ENCODE peak calls at places on chromosomes 2 and 18, in eight cellular contexts. P is stomach, V is A549, D is sigmoid colon, S is tibial nerve, G is transverse colon, L is K562, J is esophagus muscularis mucosa. N is an unnamed sample.

GRCh38 chr2:179261161-179261825 is 3.3 kb downstream of the SESTD1 start:
- DNase-seq in V (no peak), D (no peak), L (no peak), J (no peak), P (no peak), S (no peak), G (no peak), N (no peak)

GRCh38 chr2:159140070-159140774 is 146.3 kb downstream of the WDSUB1 start:
- DNase-seq in G (no peak), L (no peak), V (no peak), D (no peak), S (no peak), J (no peak), P (no peak), N (no peak)

GRCh38 chr2:118227698-118228508 is 139.6 kb downstream of the INSIG2 start:
- DNase-seq in S (no peak), J (no peak), G (no peak), V (no peak), D (no peak), L (no peak), P (no peak), N (no peak)

GRCh38 chr2:241339839-241340471 is 16.1 kb upstream of the FARP2 start:
- DNase-seq in V (no peak), L (no peak), D (no peak), J (no peak), G (no peak), P (no peak), S (no peak), N (no peak)

GRCh38 chr2:47158576-47158975 is 3.5 kb upstream of the STPG4 start:
- DNase-seq in J (no peak), G (no peak), L (no peak), P (no peak), V (no peak), D (no peak), S (no peak), N (no peak)

GRCh38 chr2:112153179-112153490 is 14.9 kb downstream of the FBLN7 start:
- DNase-seq in S (no peak), G (no peak), J (peak), L (no peak), D (peak), P (peak), V (no peak), N (peak)

GRCh38 chr2:16031848-16032159 is 91.5 kb downstream of the MYCN start:
- DNase-seq in J (no peak), V (no peak), S (no peak), P (peak), L (no peak), D (no peak), G (peak), N (no peak)

GRCh38 chr2:10223471-10223870 is 79.2 kb upstream of the HPCAL1 start:
- DNase-seq in P (no peak), S (no peak), J (no peak), G (no peak), L (no peak), V (no peak), D (no peak), N (no peak)

GRCh38 chr2:223930002-223930976 is 14.8 kb downstream of the WDFY1 start:
- DNase-seq in G (peak), P (peak), J (no peak), V (peak), D (peak), S (peak), L (no peak), N (no peak)

DNA sequence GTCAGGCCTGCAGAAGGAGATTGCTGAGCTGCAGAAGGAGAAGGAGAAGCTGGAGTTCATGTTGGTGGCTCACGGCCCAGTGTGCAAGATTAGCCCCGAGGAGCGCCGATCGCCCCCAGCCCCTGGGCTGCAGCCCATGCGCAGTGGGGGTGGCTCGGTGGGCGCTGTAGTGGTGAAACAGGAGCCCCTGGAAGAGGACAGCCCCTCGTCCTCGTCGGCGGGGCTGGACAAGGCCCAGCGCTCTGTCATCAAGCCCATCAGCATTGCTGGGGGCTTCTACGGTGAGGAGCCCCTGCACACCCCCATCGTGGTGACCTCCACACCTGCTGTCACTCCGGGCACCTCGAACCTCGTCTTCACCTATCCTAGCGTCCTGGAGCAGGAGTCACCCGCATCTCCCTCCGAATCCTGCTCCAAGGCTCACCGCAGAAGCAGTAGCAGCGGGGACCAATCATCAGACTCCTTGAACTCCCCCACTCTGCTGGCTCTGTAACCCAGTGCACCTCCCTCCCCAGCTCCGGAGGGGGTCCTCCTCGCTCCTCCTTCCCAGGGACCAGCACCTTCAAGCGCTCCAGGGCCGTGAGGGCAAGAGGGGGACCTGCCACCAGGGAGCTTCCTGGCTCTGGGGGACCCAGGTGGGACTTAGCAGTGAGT is 19.4 kb downstream of the FOSL2 start:
- DNase-seq in V (no peak), G (no peak), S (no peak), P (no peak), D (peak), L (no peak), J (no peak), N (no peak)
- H3K27ac ChIP-seq in V (no peak), G (peak), S (no peak), P (no peak), D (peak), L (no peak), J (no peak), N (no peak)

GRCh38 chr2:203327918-203328734 is at the start of gene ABI2:
- DNase-seq in V (peak), J (peak), L (peak), D (peak), G (peak), S (peak), P (peak), N (peak)
- TF ChIP-seq POLR2A in V (peak), J (no peak), L (peak), D (peak), G (no peak), S (peak), P (no peak), N (no peak)

DNA sequence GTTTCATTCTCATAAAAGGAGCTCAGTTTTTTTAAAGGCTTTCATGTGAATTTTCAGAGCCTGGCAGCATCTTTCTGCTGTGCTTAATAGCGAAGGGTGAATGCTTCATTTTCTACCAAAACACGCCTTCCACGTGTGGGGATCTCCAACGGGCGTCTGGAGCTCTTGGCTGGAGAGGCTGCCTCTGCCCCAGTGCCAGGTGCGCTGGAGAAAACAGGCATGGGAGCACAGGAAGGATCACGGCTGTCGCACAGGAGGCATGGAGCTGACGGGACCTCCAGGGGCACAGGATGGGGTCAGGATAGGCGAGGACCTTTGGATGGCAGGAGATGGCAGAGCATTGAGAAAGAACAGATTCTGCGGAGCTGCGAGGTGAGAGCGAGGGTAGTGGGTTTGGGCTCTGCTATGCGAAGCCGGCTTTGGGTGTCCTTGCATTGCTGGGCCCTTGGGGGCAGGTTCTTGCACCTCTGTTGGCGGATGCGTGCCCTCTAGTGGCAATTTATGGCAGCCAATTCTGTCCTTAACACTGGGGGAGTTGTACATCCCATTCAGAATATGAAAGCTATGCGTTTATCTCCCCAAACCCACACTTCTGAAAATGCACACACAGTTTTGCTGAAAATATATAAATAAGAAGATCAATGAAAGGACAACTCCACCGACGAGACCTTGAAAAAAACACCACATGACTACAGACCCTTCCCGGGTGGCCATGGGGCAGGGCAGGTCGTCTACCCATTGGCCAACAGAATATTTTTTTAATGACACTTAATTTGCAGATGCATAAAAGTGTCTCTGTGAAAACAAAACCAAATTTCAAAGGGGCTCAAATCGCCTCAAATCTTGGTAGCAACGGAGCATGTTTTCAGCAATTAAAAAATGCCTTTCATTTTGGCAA is 90.4 kb upstream of the SLC35G4 start:
- DNase-seq in V (peak), D (no peak), G (peak), J (no peak), P (no peak), S (peak), L (peak), N (no peak)
- TF ChIP-seq EP300 in V (no peak), D (no peak), G (no peak), J (no peak), P (no peak), S (no peak), L (no peak), N (no peak)

GRCh38 chr2:99921903-99922302 is 220.5 kb downstream of the AFF3 start:
- DNase-seq in V (no peak), P (no peak), S (no peak), L (no peak), D (no peak), J (no peak), G (no peak), N (no peak)

GRCh38 chr2:99922664-99923063 is 219.7 kb downstream of the AFF3 start:
- DNase-seq in L (no peak), P (no peak), D (no peak), V (no peak), G (no peak), S (no peak), J (peak), N (no peak)

GRCh38 chr2:99928472-99929053 is 213.8 kb downstream of the AFF3 start:
- DNase-seq in S (no peak), G (no peak), J (peak), P (no peak), V (no peak), L (no peak), D (no peak), N (no peak)

GRCh38 chr2:99925960-99926359 is 216.4 kb downstream of the AFF3 start:
- DNase-seq in V (no peak), S (no peak), P (no peak), D (no peak), L (no peak), G (no peak), J (peak), N (no peak)

DNA sequence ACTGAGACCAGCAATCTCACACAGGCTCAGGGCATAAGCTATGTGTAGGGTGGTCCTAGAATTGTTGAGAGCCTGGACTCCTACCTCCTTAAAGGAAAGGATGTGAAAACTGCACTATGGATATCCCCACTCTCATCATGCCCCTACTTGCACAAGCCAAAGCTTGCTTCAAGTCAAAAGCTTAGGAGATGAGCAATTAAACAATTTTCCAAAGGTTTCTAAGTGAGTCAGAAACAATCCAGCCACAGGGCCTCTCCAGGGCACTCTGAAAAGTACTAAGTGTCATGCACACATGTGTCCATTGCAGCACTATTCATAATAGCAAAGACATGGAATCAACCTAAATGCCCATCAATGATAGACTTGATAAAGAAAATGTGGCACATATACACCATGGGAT is 215.4 kb downstream of the AFF3 start:
- DNase-seq in D (no peak), G (no peak), L (no peak), S (no peak), J (peak), V (no peak), P (no peak), N (no peak)
- H3K27ac ChIP-seq in D (no peak), G (no peak), L (no peak), S (no peak), J (no peak), V (no peak), P (no peak), N (no peak)

GRCh38 chr2:216507220-216508143 is 8.8 kb downstream of the RPL37A start:
- DNase-seq in L (no peak), D (no peak), V (no peak), J (no peak), G (no peak), S (no peak), P (no peak), N (no peak)

GRCh38 chr2:216504376-216504762 is 5.7 kb downstream of the RPL37A start:
- DNase-seq in P (no peak), V (no peak), S (no peak), G (no peak), L (no peak), J (no peak), D (no peak), N (no peak)

GRCh38 chr2:216503697-216504375 is 5.2 kb downstream of the RPL37A start:
- DNase-seq in D (no peak), L (no peak), P (no peak), J (no peak), V (no peak), G (no peak), S (no peak), N (no peak)

GRCh38 chr2:216505133-216506106 is 6.8 kb downstream of the RPL37A start:
- DNase-seq in L (no peak), P (no peak), V (no peak), J (no peak), S (no peak), G (no peak), D (no peak), N (no peak)

GRCh38 chr2:216508229-216508628 is 9.6 kb downstream of the RPL37A start:
- DNase-seq in V (no peak), P (no peak), L (no peak), J (no peak), G (no peak), S (no peak), D (no peak), N (no peak)
- TF ChIP-seq POLR2A in V (no peak), P (no peak), L (no peak), J (no peak), G (no peak), S (no peak), D (no peak), N (no peak)